ENCODE peak calls at places on chromosomes 12 and 14, in five cellular contexts. R is Panc1, H is fibroblast of lung, S is GM23338, O is psoas muscle. X is an unnamed sample.

GRCh38 chr12:87439990-87440827 is 589.0 kb downstream of the C12orf50 start:
- DNase-seq in R (peak; percentile 2), O (no peak), H (peak; percentile 97), S (no peak), X (peak; percentile 94)

GRCh38 chr12:89782807-89783206 is 74.2 kb upstream of the ATP2B1 start:
- DNase-seq in S (no peak), O (no peak), R (no peak), H (no peak), X (no peak)

GRCh38 chr12:8037046-8037663 is 4.6 kb downstream of the FOXJ2 start:
- DNase-seq in H (no peak), R (no peak), S (no peak), O (no peak), X (no peak)

GRCh38 chr12:7069386-7069785 is 8.9 kb downstream of the C1S start:
- DNase-seq in O (peak; percentile 45), S (no peak), H (no peak), R (no peak), X (no peak)

GRCh38 chr12:116735951-116736599 is 1.8 kb downstream of the SPRING1 start:
- DNase-seq in O (no peak), R (no peak), S (no peak), H (no peak), X (no peak)

GRCh38 chr12:67772276-67773169 is 124.0 kb downstream of the DYRK2 start:
- DNase-seq in O (no peak), R (no peak), H (peak; percentile 81), S (peak; percentile 86), X (peak; percentile 93)

GRCh38 chr14:73276836-73277235 is 39.5 kb downstream of the PAPLN start:
- DNase-seq in H (no peak), O (no peak), R (no peak), S (no peak), X (no peak)

GRCh38 chr12:64318605-64319004 is 72.0 kb downstream of the C12orf56 start:
- DNase-seq in S (peak; percentile 84), R (no peak), H (no peak), O (no peak), X (peak; percentile 73)

GRCh38 chr12:51751657-51752056 is 96.9 kb downstream of the FIGNL2 start:
- DNase-seq in O (no peak), R (no peak), S (no peak), H (no peak), X (no peak)

GRCh38 chr14:97270308-97270707 is 473.1 kb downstream of the VRK1 start:
- DNase-seq in O (no peak), R (no peak), H (peak; percentile 64), S (no peak), X (no peak)

GRCh38 chr14:97274626-97275025 is 477.4 kb downstream of the VRK1 start:
- DNase-seq in R (no peak), O (no peak), H (no peak), S (no peak), X (no peak)

GRCh38 chr14:97275276-97275675 is 478.1 kb downstream of the VRK1 start:
- DNase-seq in O (no peak), R (no peak), S (no peak), H (peak; percentile 59), X (no peak)

GRCh38 chr14:97276573-97276972 is 479.4 kb downstream of the VRK1 start:
- DNase-seq in O (no peak), H (peak; percentile 31), R (no peak), S (no peak), X (no peak)

GRCh38 chr14:97273540-97273939 is 476.4 kb downstream of the VRK1 start:
- DNase-seq in H (no peak), S (peak; percentile 11), R (no peak), O (no peak), X (no peak)
- TF ChIP-seq CTCF in H (no peak), S (peak; percentile 16), R (no peak), O (no peak), X (no peak)

DNA sequence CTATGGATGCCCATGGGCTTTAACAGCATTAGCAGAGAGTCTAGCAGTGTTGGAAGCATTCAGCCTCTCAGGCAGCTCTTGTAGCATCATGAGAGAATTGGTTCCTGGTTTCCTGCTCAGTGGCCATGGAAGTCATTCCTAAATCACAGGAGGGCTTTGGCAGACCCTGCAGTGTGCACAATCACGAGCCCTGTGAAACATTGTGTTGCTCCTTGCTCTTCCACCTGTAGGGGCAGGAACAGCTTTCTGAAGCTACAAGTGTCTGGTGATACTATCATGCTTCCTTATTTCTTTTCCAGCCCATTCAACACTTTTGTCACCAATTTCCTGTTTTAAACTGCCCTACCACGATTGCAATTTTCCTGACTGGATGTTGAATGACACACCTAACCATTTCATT is 402.2 kb upstream of the USP15 start:
- DNase-seq in R (no peak), O (no peak), H (no peak), S (no peak), X (no peak)
- H3K4me3 ChIP-seq in R (no peak overlapping the region), O (no peak overlapping the region), H (no peak overlapping the region), S (no peak overlapping the region), X (no peak overlapping the region)

GRCh38 chr14:89012272-89013097 is 188.0 kb downstream of the TTC8 start:
- DNase-seq in S (no peak), O (no peak), H (no peak), R (no peak), X (no peak)
- TF ChIP-seq CTCF in S (no peak), O (no peak), H (no peak), R (no peak), X (no peak)

GRCh38 chr14:37061697-37062096 is 110.7 kb downstream of the SLC25A21 start:
- DNase-seq in R (no peak), H (peak; percentile 78), S (no peak), O (no peak), X (no peak)
- H3K4me3 ChIP-seq in R (no peak overlapping the region), H (no peak overlapping the region), S (no peak overlapping the region), O (no peak overlapping the region), X (no peak overlapping the region)

X was measured in choroid plexus epithelial cell.